ENCODE peak calls at places on chromosomes 5 and 9, in ten cellular contexts. One of them, this sample, is unnamed.

GRCh38 chr9:132409828-132410528 is at the start of gene CFAP77:
- DNase-seq in NCI-H187: no peak
- DNase-seq in progenitor cell of endocrine pancreas: peak; percentile 31
- DNase-seq in HT-29: peak; percentile 49
- DNase-seq in Ammon's horn: no peak
- DNase-seq in Caco-2: peak; percentile 56
- DNase-seq in endothelial cell: peak; percentile 68
- DNase-seq in NCI-H510A: no peak
- DNase-seq in H4: no peak
- DNase-seq in left colon: no peak
- DNase-seq in this sample: peak; percentile 28

GRCh38 chr9:132410642-132411041 is 631 bp downstream of the CFAP77 start:
- DNase-seq in NCI-H510A: no peak
- DNase-seq in HT-29: no peak
- DNase-seq in Ammon's horn: no peak
- DNase-seq in endothelial cell: no peak
- DNase-seq in H4: no peak
- DNase-seq in Caco-2: no peak
- DNase-seq in left colon: no peak
- DNase-seq in NCI-H187: no peak
- DNase-seq in progenitor cell of endocrine pancreas: no peak
- DNase-seq in this sample: no peak

GRCh38 chr9:92707530-92707929 is 37.6 kb upstream of the IPPK start:
- DNase-seq in H4: no peak
- DNase-seq in NCI-H187: no peak
- DNase-seq in endothelial cell: no peak
- DNase-seq in left colon: no peak
- DNase-seq in HT-29: no peak
- DNase-seq in Ammon's horn: no peak
- DNase-seq in NCI-H510A: no peak
- DNase-seq in progenitor cell of endocrine pancreas: no peak
- DNase-seq in Caco-2: no peak
- DNase-seq in this sample: no peak

GRCh38 chr9:20009606-20010005 is 220.8 kb upstream of the SLC24A2 start:
- DNase-seq in endothelial cell: no peak
- DNase-seq in Caco-2: no peak
- DNase-seq in NCI-H510A: no peak
- DNase-seq in Ammon's horn: no peak
- DNase-seq in HT-29: no peak
- DNase-seq in H4: no peak
- DNase-seq in NCI-H187: no peak
- DNase-seq in left colon: no peak
- DNase-seq in progenitor cell of endocrine pancreas: no peak
- DNase-seq in this sample: no peak

GRCh38 chr9:9791621-9792020 is 821.2 kb downstream of the PTPRD start:
- DNase-seq in left colon: no peak
- DNase-seq in progenitor cell of endocrine pancreas: no peak
- DNase-seq in H4: no peak
- DNase-seq in HT-29: peak; percentile 2
- DNase-seq in Caco-2: no peak
- DNase-seq in NCI-H510A: no peak
- DNase-seq in NCI-H187: no peak
- DNase-seq in Ammon's horn: peak; percentile 44
- DNase-seq in endothelial cell: no peak
- DNase-seq in this sample: no peak

GRCh38 chr9:131992906-131993657 is 86.6 kb downstream of the MED27 start:
- DNase-seq in Ammon's horn: no peak
- DNase-seq in endothelial cell: no peak
- DNase-seq in Caco-2: no peak
- DNase-seq in H4: no peak
- DNase-seq in NCI-H187: no peak
- DNase-seq in progenitor cell of endocrine pancreas: no peak
- DNase-seq in HT-29: no peak
- DNase-seq in left colon: no peak
- DNase-seq in NCI-H510A: no peak
- DNase-seq in this sample: no peak

GRCh38 chr5:135245521-135246499 is 153.2 kb downstream of the MACROH2A1 start:
- DNase-seq in H4: peak; percentile 52
- DNase-seq in left colon: peak; percentile 18
- DNase-seq in Ammon's horn: no peak
- DNase-seq in HT-29: no peak
- DNase-seq in Caco-2: no peak
- DNase-seq in NCI-H510A: no peak
- DNase-seq in endothelial cell: peak; percentile 1
- DNase-seq in NCI-H187: no peak
- DNase-seq in progenitor cell of endocrine pancreas: no peak
- DNase-seq in this sample: no peak

GRCh38 chr5:61429906-61430305 is 97.8 kb downstream of the ZSWIM6 start:
- DNase-seq in progenitor cell of endocrine pancreas: no peak
- DNase-seq in H4: no peak
- DNase-seq in left colon: no peak
- DNase-seq in endothelial cell: no peak
- DNase-seq in Caco-2: no peak
- DNase-seq in Ammon's horn: no peak
- DNase-seq in NCI-H510A: no peak
- DNase-seq in NCI-H187: no peak
- DNase-seq in HT-29: no peak
- DNase-seq in this sample: no peak

GRCh38 chr5:14062178-14062577 is 81.0 kb upstream of the TRIO start:
- DNase-seq in NCI-H510A: no peak
- DNase-seq in H4: no peak
- DNase-seq in HT-29: no peak
- DNase-seq in endothelial cell: no peak
- DNase-seq in left colon: no peak
- DNase-seq in Caco-2: no peak
- DNase-seq in Ammon's horn: no peak
- DNase-seq in NCI-H187: no peak
- DNase-seq in progenitor cell of endocrine pancreas: no peak
- DNase-seq in this sample: no peak

GRCh38 chr5:135739383-135739961 is 95.0 kb upstream of the SLC25A48 start:
- DNase-seq in progenitor cell of endocrine pancreas: no peak
- DNase-seq in Caco-2: no peak
- DNase-seq in H4: peak; percentile 53
- DNase-seq in NCI-H510A: no peak
- DNase-seq in left colon: no peak
- DNase-seq in endothelial cell: no peak
- DNase-seq in Ammon's horn: no peak
- DNase-seq in HT-29: no peak
- DNase-seq in NCI-H187: no peak
- DNase-seq in this sample: no peak

GRCh38 chr9:91408475-91408874 is 15.2 kb downstream of the NFIL3 start:
- DNase-seq in endothelial cell: no peak
- DNase-seq in Caco-2: no peak
- DNase-seq in left colon: no peak
- DNase-seq in HT-29: no peak
- DNase-seq in H4: no peak
- DNase-seq in NCI-H510A: no peak
- DNase-seq in NCI-H187: no peak
- DNase-seq in Ammon's horn: no peak
- DNase-seq in progenitor cell of endocrine pancreas: no peak
- DNase-seq in this sample: no peak

GRCh38 chr9:134575103-134575816 is 66.3 kb upstream of the COL5A1 start:
- DNase-seq in endothelial cell: no peak
- DNase-seq in progenitor cell of endocrine pancreas: peak; percentile 7
- DNase-seq in Ammon's horn: no peak
- DNase-seq in Caco-2: no peak
- DNase-seq in left colon: no peak
- DNase-seq in H4: no peak
- DNase-seq in NCI-H187: no peak
- DNase-seq in NCI-H510A: no peak
- DNase-seq in HT-29: no peak
- DNase-seq in this sample: no peak

GRCh38 chr9:3447813-3448212 is 78.0 kb downstream of the RFX3 start:
- DNase-seq in Caco-2: no peak
- DNase-seq in HT-29: no peak
- DNase-seq in NCI-H187: no peak
- DNase-seq in progenitor cell of endocrine pancreas: no peak
- DNase-seq in endothelial cell: no peak
- DNase-seq in NCI-H510A: no peak
- DNase-seq in left colon: no peak
- DNase-seq in H4: no peak
- DNase-seq in Ammon's horn: no peak
- DNase-seq in this sample: no peak

GRCh38 chr5:68884893-68885292 is 208.9 kb upstream of the SLC30A5 start:
- DNase-seq in H4: no peak
- DNase-seq in NCI-H187: no peak
- DNase-seq in left colon: no peak
- DNase-seq in HT-29: peak; percentile 36
- DNase-seq in endothelial cell: no peak
- DNase-seq in Caco-2: peak; percentile 11
- DNase-seq in progenitor cell of endocrine pancreas: no peak
- DNase-seq in Ammon's horn: peak; percentile 52
- DNase-seq in NCI-H510A: no peak
- DNase-seq in this sample: no peak

GRCh38 chr9:87606921-87607521 is 109.4 kb downstream of the DAPK1 start:
- DNase-seq in progenitor cell of endocrine pancreas: no peak
- DNase-seq in endothelial cell: no peak
- DNase-seq in Ammon's horn: no peak
- DNase-seq in NCI-H187: no peak
- DNase-seq in left colon: no peak
- DNase-seq in HT-29: no peak
- DNase-seq in Caco-2: no peak
- DNase-seq in NCI-H510A: no peak
- DNase-seq in H4: peak; percentile 71
- DNase-seq in this sample: no peak

GRCh38 chr5:141557681-141558136 is 61.1 kb downstream of the DIAPH1 start:
- DNase-seq in endothelial cell: peak; percentile 88
- DNase-seq in NCI-H187: peak; percentile 87
- DNase-seq in progenitor cell of endocrine pancreas: peak; percentile 55
- DNase-seq in left colon: peak; percentile 74
- DNase-seq in Caco-2: peak; percentile 76
- DNase-seq in NCI-H510A: no peak
- DNase-seq in HT-29: peak; percentile 85
- DNase-seq in H4: peak; percentile 99
- DNase-seq in Ammon's horn: peak; percentile 96
- DNase-seq in this sample: peak; percentile 14

GRCh38 chr9:93821307-93821703 is 133.8 kb downstream of the BARX1 start:
- DNase-seq in endothelial cell: no peak
- DNase-seq in left colon: no peak
- DNase-seq in Ammon's horn: no peak
- DNase-seq in progenitor cell of endocrine pancreas: no peak
- DNase-seq in Caco-2: no peak
- DNase-seq in NCI-H510A: no peak
- DNase-seq in HT-29: no peak
- DNase-seq in NCI-H187: no peak
- DNase-seq in H4: no peak
- DNase-seq in this sample: no peak

GRCh38 chr9:5110867-5111681 is 74.4 kb downstream of the INSL6 start:
- DNase-seq in endothelial cell: no peak
- DNase-seq in Ammon's horn: no peak
- DNase-seq in NCI-H510A: no peak
- DNase-seq in Caco-2: no peak
- DNase-seq in progenitor cell of endocrine pancreas: no peak
- DNase-seq in NCI-H187: no peak
- DNase-seq in left colon: no peak
- DNase-seq in H4: no peak
- DNase-seq in HT-29: no peak
- DNase-seq in this sample: no peak